ENCODE peak calls at places on chromosome 12, in five cellular contexts. V is WTC11, L is tibial nerve, E is astrocyte of the spinal cord, A is nephron progenitor cell. R is an unnamed sample.

GRCh38 chr12:15443611-15444010 is 121.3 kb downstream of the PTPRO start:
- DNase-seq in A (no peak), V (no peak), L (no peak), E (no peak), R (no peak)

GRCh38 chr12:38384816-38385491 is 68.4 kb downstream of the ALG10B start:
- DNase-seq in E (no peak), A (peak; percentile 2), L (no peak), V (peak; percentile 47), R (no peak)

GRCh38 chr12:108502922-108503321 is 12.2 kb upstream of the FICD start:
- DNase-seq in E (no peak), V (no peak), L (no peak), A (no peak), R (no peak)

GRCh38 chr12:104427547-104427938 is 29.2 kb upstream of the CHST11 start:
- DNase-seq in V (no peak), L (no peak), A (no peak), E (no peak), R (no peak)

GRCh38 chr12:89091293-89091841 is 260.9 kb downstream of the DUSP6 start:
- DNase-seq in E (no peak), L (no peak), V (no peak), A (no peak), R (no peak)

GRCh38 chr12:71725011-71725410 is 29.7 kb upstream of the RAB21 start:
- DNase-seq in L (peak; percentile 38), A (no peak), E (no peak), V (no peak), R (no peak)

GRCh38 chr12:92561543-92561899 is 141.3 kb upstream of the PLEKHG7 start:
- DNase-seq in A (no peak), E (peak; percentile 96), V (no peak), L (peak; percentile 79), R (no peak)

GRCh38 chr12:116483959-116484699 is 75.1 kb upstream of the MAP1LC3B2 start:
- DNase-seq in E (no peak), V (no peak), A (no peak), L (no peak), R (no peak)

GRCh38 chr12:122977655-122978392 is 2.7 kb upstream of the ARL6IP4 start:
- DNase-seq in A (no peak), L (no peak), E (no peak), V (no peak), R (no peak)

GRCh38 chr12:6224550-6224949 is 24.4 kb downstream of the CD9 start:
- DNase-seq in L (no peak), E (peak; percentile 70), V (no peak), A (no peak), R (no peak)

GRCh38 chr12:113361574-113362370 is 3.4 kb downstream of the PLBD2 start:
- DNase-seq in V (no peak), L (no peak), E (no peak), A (no peak), R (no peak)

GRCh38 chr12:96436366-96437295 is 36.4 kb upstream of the CDK17 start:
- DNase-seq in E (no peak), A (no peak), L (no peak), V (no peak), R (no peak)

GRCh38 chr12:75981773-75982564 is 49.6 kb downstream of the PHLDA1 start:
- DNase-seq in V (no peak), A (no peak), L (no peak), E (peak; percentile 39), R (no peak)

GRCh38 chr12:58433969-58434368 is 486.3 kb downstream of the LRIG3 start:
- DNase-seq in V (no peak), E (no peak), L (no peak), A (no peak), R (no peak)

GRCh38 chr12:71730936-71731335 is 23.7 kb upstream of the RAB21 start:
- DNase-seq in V (no peak), E (no peak), L (no peak), A (no peak), R (no peak)

GRCh38 chr12:130041983-130042812 is 120.1 kb upstream of the FZD10 start:
- DNase-seq in E (no peak), A (peak; percentile 96), L (no peak), V (peak; percentile 68), R (peak; percentile 88)

GRCh38 chr12:830111-830867 is 77.9 kb downstream of the WNK1 start:
- DNase-seq in L (no peak), A (no peak), E (no peak), V (no peak), R (no peak)

GRCh38 chr12:5776091-5776490 is 169.0 kb downstream of the ANO2 start:
- DNase-seq in A (no peak), L (no peak), E (no peak), V (no peak), R (no peak)

GRCh38 chr12:116381744-116382455 is 104.4 kb upstream of the MED13L start:
- DNase-seq in A (peak; percentile 56), L (no peak), V (peak; percentile 58), E (peak; percentile 98), R (no peak)

GRCh38 chr12:2451025-2451424 is 343.7 kb upstream of the FKBP4 start:
- DNase-seq in E (peak; percentile 52), A (no peak), V (no peak), L (no peak), R (no peak)

GRCh38 chr12:3491938-3492867 is 1.2 kb downstream of the PRMT8 start:
- DNase-seq in E (peak; percentile 51), V (peak; percentile 84), A (peak; percentile 95), L (no peak), R (no peak)

GRCh38 chr12:75553398-75553797 is 42.0 kb upstream of the KRR1 start:
- DNase-seq in E (peak; percentile 12), A (no peak), L (no peak), V (no peak), R (no peak)

GRCh38 chr12:121530600-121531355 is 50.0 kb downstream of the KDM2B start:
- DNase-seq in V (peak; percentile 48), L (peak; percentile 65), A (no peak), E (peak; percentile 81), R (no peak)

GRCh38 chr12:97276198-97276580 is 186.4 kb upstream of the RMST start:
- DNase-seq in E (no peak), L (no peak), V (peak; percentile 47), A (peak; percentile 9), R (no peak)

GRCh38 chr12:69415471-69416275 is 54.5 kb upstream of the FRS2 start:
- DNase-seq in A (peak; percentile 44), L (peak; percentile 80), E (peak; percentile 89), V (peak; percentile 47), R (no peak)

DNA sequence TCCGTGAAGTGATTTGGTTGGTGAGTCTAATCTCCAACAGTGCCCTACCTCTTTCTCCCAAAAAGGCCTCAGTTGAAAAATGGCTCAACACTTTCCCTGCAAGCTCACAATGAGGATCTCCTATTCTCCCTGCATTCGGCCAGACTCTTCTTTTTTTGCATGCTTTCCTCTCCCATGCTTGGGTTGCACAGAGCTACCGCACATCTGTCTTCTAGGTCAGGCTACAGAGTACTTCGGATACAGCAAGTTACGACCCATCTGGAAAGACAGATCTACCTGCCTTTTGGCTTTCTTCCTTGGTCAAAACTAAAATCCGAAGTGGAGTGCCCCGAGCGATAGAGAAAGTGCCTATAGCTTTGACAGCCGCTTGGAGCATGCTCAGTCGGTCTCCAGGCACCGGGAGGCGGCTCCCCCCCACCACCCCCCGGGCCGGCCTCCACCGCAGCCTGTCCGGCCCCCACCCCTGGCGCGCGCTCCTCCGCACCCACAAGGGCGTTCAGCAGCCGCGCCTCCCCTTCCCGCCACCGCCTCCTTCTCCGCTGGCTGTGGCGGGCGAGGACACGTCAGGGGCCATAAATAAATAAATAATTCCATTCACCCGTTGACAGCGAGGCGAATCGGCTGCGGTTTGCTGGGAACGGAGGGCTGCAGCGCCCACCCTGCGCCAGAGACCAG is at the start of gene SLC16A7:
- DNase-seq in L (peak; percentile 76), V (no peak), E (peak; percentile 89), A (peak; percentile 86), R (no peak)
- TF ChIP-seq CTCF in L (no peak), V (no peak), E (no peak), A (no peak), R (no peak)

GRCh38 chr12:51533799-51534198 is 57.2 kb upstream of the SCN8A start:
- DNase-seq in L (no peak), E (peak; percentile 18), A (no peak), V (no peak), R (no peak)
- TF ChIP-seq CTCF in L (no peak), E (peak; percentile 22), A (no peak), V (no peak), R (peak; percentile 44)

DNA sequence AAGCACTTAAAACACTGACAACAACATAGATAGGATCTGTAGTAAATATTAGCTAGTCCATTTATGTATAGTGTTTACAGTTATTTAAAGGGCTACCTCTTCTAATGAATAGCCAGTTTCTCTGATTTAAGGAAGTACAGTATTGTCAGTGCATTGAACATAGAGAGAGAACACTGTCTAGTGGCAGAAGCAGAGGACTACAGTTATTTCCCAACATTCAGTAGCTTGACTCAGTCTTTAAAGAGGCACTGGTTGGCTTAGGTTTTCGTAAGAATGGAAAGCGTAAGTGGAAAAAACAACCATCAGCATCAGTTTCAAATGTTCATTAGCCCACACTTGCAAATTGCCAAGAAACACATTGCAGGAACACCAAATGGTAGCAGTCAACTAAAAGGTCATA is 125.0 kb upstream of the HMGA2 start:
- DNase-seq in V (no peak), A (no peak), L (no peak), E (peak; percentile 49), R (no peak)
- TF ChIP-seq CTCF in V (no peak), A (no peak), L (no peak), E (peak; percentile 50), R (no peak)

GRCh38 chr12:25583545-25583944 is 30.5 kb upstream of the LMNTD1 start:
- DNase-seq in E (no peak), A (no peak), V (peak; percentile 27), L (no peak), R (no peak)
- TF ChIP-seq CTCF in E (peak; percentile 15), A (no peak), V (no peak), L (peak; percentile 22), R (peak; percentile 55)

DNA sequence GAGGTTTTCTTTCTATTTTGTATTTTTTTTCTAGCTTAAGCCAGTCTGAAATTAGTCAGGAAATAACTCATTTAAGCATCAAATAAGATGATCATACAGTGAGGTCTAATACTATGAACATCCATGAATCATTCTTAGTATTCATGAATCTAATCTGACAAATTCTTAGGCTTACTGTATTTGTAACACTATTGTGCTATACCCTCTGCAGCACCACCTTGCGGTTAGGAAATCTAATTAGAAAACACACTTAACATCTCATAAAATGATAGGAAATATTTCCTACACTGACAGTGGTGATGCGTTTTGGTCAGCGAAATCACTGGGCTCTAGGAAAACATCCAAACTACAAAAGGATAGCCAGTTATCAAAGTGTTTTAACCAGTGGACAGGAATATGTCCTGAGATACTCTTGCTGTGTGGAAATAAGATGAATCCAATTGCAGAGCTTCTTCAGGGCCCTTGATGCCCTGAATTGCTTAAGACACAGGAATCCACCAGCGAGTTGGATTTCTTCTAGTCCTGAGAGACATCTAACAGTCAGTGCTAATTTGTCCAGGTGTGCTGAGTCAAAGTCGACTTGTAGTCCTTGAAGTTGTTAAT is 109.3 kb upstream of the MYF6 start:
- DNase-seq in E (peak; percentile 75), L (no peak), V (peak; percentile 10), A (peak; percentile 6), R (no peak)
- TF ChIP-seq CTCF in E (peak; percentile 47), L (no peak), V (peak; percentile 36), A (peak; percentile 8), R (peak; percentile 63)

R was measured in D721Med.